ENCODE peak calls at places on chromosome 9, in eight cellular contexts. T is HepG2, F is lower leg skin, B is right lobe of liver, M is adrenal gland, Z is stomach, R is body of pancreas, K is IMR-90. I is an unnamed sample.

GRCh38 chr9:7405924-7406604 is 393.5 kb downstream of the DMAC1 start:
- DNase-seq in T (no peak), F (no peak), B (no peak), M (no peak), Z (no peak), R (no peak), K (no peak), I (no peak)

GRCh38 chr9:10479172-10479571 is 133.6 kb downstream of the PTPRD start:
- DNase-seq in T (peak), F (no peak), B (no peak), M (no peak), Z (no peak), R (no peak), K (no peak), I (no peak)

GRCh38 chr9:91949293-91949945 is 609 bp downstream of the ROR2 start:
- DNase-seq in T (no peak), F (no peak), B (no peak), M (peak), Z (no peak), R (no peak), K (no peak), I (no peak)

GRCh38 chr9:90659626-90660364 is 17.2 kb upstream of the DIRAS2 start:
- DNase-seq in T (no peak), F (no peak), B (no peak), M (no peak), Z (no peak), R (no peak), K (peak), I (no peak)

GRCh38 chr9:105150991-105151685 is 93.3 kb upstream of the SLC44A1 start:
- DNase-seq in T (no peak), F (no peak), B (no peak), M (no peak), Z (no peak), R (no peak), K (peak), I (no peak)

GRCh38 chr9:123999668-124000067 is 11.9 kb upstream of the LHX2 start:
- DNase-seq in T (no peak), F (no peak), B (no peak), M (no peak), Z (no peak), R (no peak), K (no peak), I (no peak)

GRCh38 chr9:12933957-12934356 is 159.1 kb downstream of the LURAP1L start:
- DNase-seq in T (no peak), F (no peak), B (no peak), M (no peak), Z (no peak), R (no peak), K (peak), I (no peak)

GRCh38 chr9:82423700-82424099 is 435.1 kb downstream of the SPATA31D1 start:
- DNase-seq in T (no peak), F (no peak), B (peak), M (no peak), Z (peak), R (no peak), K (no peak), I (no peak)

GRCh38 chr9:14018061-14018460 is 295.9 kb downstream of the NFIB start:
- DNase-seq in T (no peak), F (no peak), B (no peak), M (peak), Z (no peak), R (no peak), K (peak), I (no peak)

GRCh38 chr9:16637938-16638337 is 232.5 kb downstream of the BNC2 start:
- DNase-seq in T (no peak), F (no peak), B (no peak), M (no peak), Z (no peak), R (no peak), K (peak), I (no peak)

GRCh38 chr9:80158150-80158549 is 586.4 kb downstream of the TLE4 start:
- DNase-seq in T (no peak), F (no peak), B (no peak), M (no peak), Z (no peak), R (no peak), K (no peak), I (no peak)

GRCh38 chr9:125815568-125815967 is 68.4 kb downstream of the PBX3 start:
- DNase-seq in T (no peak), F (no peak), B (no peak), M (no peak), Z (no peak), R (no peak), K (peak), I (no peak)

GRCh38 chr9:28073278-28073677 is 500.0 kb upstream of the C9orf72 start:
- DNase-seq in T (peak), F (no peak), B (peak), M (peak), Z (peak), R (peak), K (peak), I (no peak)

GRCh38 chr9:114072181-114073140 is 5.6 kb downstream of the AMBP start:
- DNase-seq in T (no peak), F (no peak), B (peak), M (peak), Z (peak), R (peak), K (peak), I (peak)

GRCh38 chr9:133994359-133995011 is 2.4 kb upstream of the VAV2 start:
- DNase-seq in T (peak), F (peak), B (peak), M (peak), Z (peak), R (peak), K (peak), I (peak)

GRCh38 chr9:127525426-127526188 is 74.3 kb downstream of the LRSAM1 start:
- DNase-seq in T (peak), F (no peak), B (no peak), M (no peak), Z (no peak), R (no peak), K (peak), I (no peak)

GRCh38 chr9:127979333-127980055 is 1.3 kb downstream of the EEIG1 start:
- DNase-seq in T (peak), F (no peak), B (peak), M (peak), Z (peak), R (peak), K (peak), I (peak)

GRCh38 chr9:114701971-114702370 is 20.0 kb upstream of the TEX48 start:
- DNase-seq in T (no peak), F (no peak), B (no peak), M (no peak), Z (no peak), R (no peak), K (no peak), I (no peak)

GRCh38 chr9:125884196-125884595 is 137.0 kb downstream of the PBX3 start:
- DNase-seq in T (no peak), F (no peak), B (no peak), M (no peak), Z (no peak), R (no peak), K (no peak), I (no peak)

GRCh38 chr9:95584176-95584575 is 67.4 kb upstream of the PTCH1 start:
- DNase-seq in T (no peak), F (no peak), B (no peak), M (no peak), Z (no peak), R (no peak), K (no peak), I (no peak)

GRCh38 chr9:31588756-31589155 is 795.7 kb upstream of the ACO1 start:
- DNase-seq in T (no peak), F (no peak), B (no peak), M (no peak), Z (no peak), R (no peak), K (no peak), I (no peak)

GRCh38 chr9:13575558-13575957 is 296.1 kb upstream of the MPDZ start:
- DNase-seq in T (no peak), F (no peak), B (no peak), M (peak), Z (no peak), R (no peak), K (no peak), I (peak)

GRCh38 chr9:35306281-35306680 is 144.5 kb downstream of the UNC13B start:
- DNase-seq in T (no peak), F (no peak), B (no peak), M (no peak), Z (no peak), R (no peak), K (peak), I (no peak)

GRCh38 chr9:20624201-20625002 is 2.1 kb upstream of the MLLT3 start:
- DNase-seq in T (peak), F (peak), B (peak), M (peak), Z (peak), R (peak), K (peak), I (peak)

GRCh38 chr9:128555180-128555721 is 2.9 kb downstream of the SPTAN1 start:
- DNase-seq in T (peak), F (no peak), B (peak), M (no peak), Z (no peak), R (peak), K (peak), I (no peak)

GRCh38 chr9:100111235-100111634 is 12.2 kb downstream of the INVS start:
- DNase-seq in T (no peak), F (peak), B (peak), M (peak), Z (peak), R (peak), K (peak), I (peak)

GRCh38 chr9:105046907-105047651 is 119.1 kb upstream of the ABCA1 start:
- DNase-seq in T (no peak), F (no peak), B (no peak), M (no peak), Z (no peak), R (no peak), K (no peak), I (no peak)

GRCh38 chr9:93379051-93379450 is 72.4 kb upstream of the FAM120A start:
- DNase-seq in T (no peak), F (no peak), B (no peak), M (no peak), Z (no peak), R (no peak), K (no peak), I (no peak)
- TF ChIP-seq CTCF in T (no peak), F (no peak), B (no peak), M (no peak), Z (no peak), R (no peak), K (no peak), I (no peak)

GRCh38 chr9:122331523-122331927 is 39.3 kb upstream of the PTGS1 start:
- DNase-seq in T (no peak), F (no peak), B (no peak), M (no peak), Z (no peak), R (no peak), K (no peak), I (no peak)

GRCh38 chr9:122329592-122329991 is 41.2 kb upstream of the PTGS1 start:
- DNase-seq in T (no peak), F (no peak), B (no peak), M (no peak), Z (no peak), R (no peak), K (no peak), I (peak)

GRCh38 chr9:122322553-122322952 is 48.3 kb upstream of the PTGS1 start:
- DNase-seq in T (no peak), F (no peak), B (no peak), M (no peak), Z (no peak), R (no peak), K (no peak), I (no peak)

GRCh38 chr9:122325124-122325523 is 45.7 kb upstream of the PTGS1 start:
- DNase-seq in T (peak), F (no peak), B (no peak), M (no peak), Z (no peak), R (no peak), K (peak), I (no peak)

DNA sequence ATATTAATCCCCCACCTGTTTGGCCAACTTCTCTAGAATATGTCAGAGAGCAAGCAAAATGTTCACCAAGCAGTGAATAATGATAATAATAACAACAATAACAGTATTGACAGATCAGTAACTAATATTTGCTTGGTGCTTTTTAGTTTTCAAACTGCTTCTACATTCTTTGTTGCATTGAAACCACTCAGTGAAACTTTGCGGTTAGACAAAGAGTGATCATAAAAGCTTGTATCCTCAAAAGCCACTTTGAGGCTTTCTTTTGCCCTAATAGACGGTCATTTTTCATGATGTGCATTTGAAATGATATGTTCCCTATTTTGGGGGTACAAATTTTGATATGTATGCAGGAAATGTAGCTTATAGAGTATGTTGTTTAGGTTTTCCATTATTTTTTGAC is 43.6 kb upstream of the PTGS1 start:
- DNase-seq in T (no peak), F (no peak), B (no peak), M (no peak), Z (no peak), R (no peak), K (no peak), I (no peak)
- TF ChIP-seq POLR2A in T (no peak), F (no peak), B (no peak), M (no peak), Z (no peak), R (no peak), K (no peak), I (no peak)

DNA sequence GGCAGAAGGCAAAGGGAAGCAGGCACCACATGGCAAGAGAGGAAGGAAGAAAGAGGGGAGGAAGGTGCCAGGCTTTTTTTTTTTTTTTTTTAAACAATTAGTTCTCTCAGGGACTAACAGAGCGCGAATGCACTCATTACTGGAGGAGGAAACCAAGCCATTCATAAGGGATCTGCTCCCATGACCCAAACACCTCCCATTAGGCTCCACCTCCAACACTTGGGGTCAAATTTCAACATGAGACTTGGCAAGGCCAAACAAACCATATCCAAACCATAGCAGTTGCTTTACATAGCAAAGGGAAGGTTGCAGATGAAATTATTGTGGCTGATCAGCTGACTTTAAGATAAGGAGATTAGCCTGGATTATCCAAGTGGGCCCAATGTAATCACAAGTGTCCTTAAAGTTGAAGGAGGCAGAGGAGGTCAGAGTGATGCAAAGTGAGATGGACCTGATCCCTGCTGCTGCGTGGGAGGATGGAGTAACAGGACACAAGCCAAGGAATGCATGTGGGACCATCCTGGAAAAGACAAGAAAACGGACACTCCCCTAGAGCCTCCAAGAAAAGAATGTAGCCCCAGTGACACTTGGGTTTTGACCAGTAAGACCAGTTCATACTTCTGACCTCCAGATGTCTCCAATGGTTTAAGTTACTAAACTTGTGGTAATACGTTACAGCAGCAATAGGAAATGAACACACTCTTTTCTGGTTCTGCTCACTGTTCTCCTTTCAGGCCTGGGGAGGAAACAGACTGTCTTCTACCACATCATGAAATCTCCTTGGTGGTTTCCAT is 167.3 kb downstream of the GNAQ start:
- DNase-seq in T (no peak), F (no peak), B (no peak), M (no peak), Z (no peak), R (no peak), K (peak), I (no peak)
- TF ChIP-seq CTCF in T (no peak), F (no peak), B (no peak), M (no peak), Z (no peak), R (no peak), K (no peak), I (no peak)

GRCh38 chr9:131678499-131679111 is 61.3 kb downstream of the RAPGEF1 start:
- DNase-seq in T (peak), F (peak), B (peak), M (peak), Z (peak), R (peak), K (peak), I (peak)
- TF ChIP-seq POLR2A in T (no peak), F (no peak), B (peak), M (peak), Z (no peak), R (peak), K (peak), I (peak)

GRCh38 chr9:130173462-130173876 is 1.3 kb downstream of the NCS1 start:
- DNase-seq in T (no peak), F (no peak), B (no peak), M (no peak), Z (no peak), R (no peak), K (peak), I (no peak)

GRCh38 chr9:130174025-130174424 is 1.8 kb downstream of the NCS1 start:
- DNase-seq in T (no peak), F (no peak), B (no peak), M (no peak), Z (no peak), R (no peak), K (no peak), I (no peak)

GRCh38 chr9:130172161-130172857 is at the start of gene NCS1:
- DNase-seq in T (no peak), F (peak), B (peak), M (peak), Z (peak), R (peak), K (peak), I (peak)

GRCh38 chr9:130171226-130172148 is 717 bp upstream of the NCS1 start:
- DNase-seq in T (no peak), F (no peak), B (no peak), M (no peak), Z (no peak), R (no peak), K (no peak), I (no peak)

DNA sequence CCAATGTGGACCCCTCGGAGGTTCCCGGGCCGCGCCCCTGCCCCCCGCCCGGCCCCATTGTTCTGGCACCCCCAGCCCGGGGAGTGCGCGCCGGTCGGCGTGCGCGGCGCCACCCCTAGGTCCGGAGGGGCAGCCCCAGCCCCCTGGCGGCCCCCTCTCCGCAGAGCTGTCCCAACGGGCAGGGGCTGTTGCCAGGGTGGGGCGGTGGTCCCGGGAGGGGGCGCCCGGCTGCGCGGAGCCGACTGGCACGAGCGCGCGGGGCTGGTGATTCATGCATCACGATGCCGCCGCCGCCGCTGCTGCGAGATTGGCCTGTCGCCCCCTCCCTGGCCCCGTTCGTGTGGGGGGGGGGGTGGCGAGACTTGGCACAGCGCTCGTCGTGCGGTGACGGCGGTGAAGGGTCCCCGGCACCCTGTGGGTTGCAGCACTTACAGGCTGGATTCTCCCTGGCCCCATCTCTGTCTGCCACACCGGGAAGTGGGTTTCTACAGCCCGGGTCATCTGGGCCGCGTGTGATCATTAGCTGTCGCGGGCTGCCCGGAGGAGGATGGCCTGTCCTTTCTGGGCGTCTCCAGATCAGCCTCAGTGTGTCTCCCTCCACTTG is 756 bp downstream of the NCS1 start:
- DNase-seq in T (no peak), F (no peak), B (no peak), M (peak), Z (no peak), R (peak), K (no peak), I (no peak)
- TF ChIP-seq CTCF in T (no peak), F (no peak), B (no peak), M (peak), Z (no peak), R (no peak), K (peak), I (no peak)

DNA sequence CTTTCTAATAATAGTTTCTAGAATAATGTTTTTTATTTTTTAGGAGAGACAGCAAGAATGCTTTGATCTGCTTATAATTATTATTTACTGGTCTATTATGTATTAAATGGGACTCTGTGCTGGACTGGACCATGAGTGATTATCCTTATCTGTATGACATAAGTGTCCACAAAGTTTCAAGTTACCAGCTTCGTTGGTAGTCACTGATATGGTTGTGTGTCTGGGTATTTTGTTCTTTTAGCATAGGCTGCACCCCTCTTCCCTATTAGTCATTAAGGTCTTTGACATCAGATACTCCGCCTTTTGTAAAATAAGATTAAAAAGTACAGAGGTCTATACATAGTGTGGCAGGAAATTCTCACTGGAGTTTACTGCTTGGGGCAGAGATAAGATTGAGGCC is 99.3 kb downstream of the TMEM215 start:
- DNase-seq in T (no peak), F (no peak), B (no peak), M (no peak), Z (no peak), R (no peak), K (no peak), I (no peak)
- TF ChIP-seq POLR2A in T (no peak), F (no peak), B (no peak), M (no peak), Z (no peak), R (no peak), K (no peak), I (no peak)

GRCh38 chr9:136630662-136630992 is 32.1 kb upstream of the EGFL7 start:
- DNase-seq in T (no peak), F (no peak), B (no peak), M (no peak), Z (no peak), R (no peak), K (no peak), I (no peak)
- TF ChIP-seq CTCF in T (no peak), F (no peak), B (no peak), M (no peak), Z (no peak), R (no peak), K (no peak), I (no peak)